ENCODE peak calls at places on chromosomes 13 and 19, in eight cellular contexts. C is kidney, U is body of pancreas, Q is colonic mucosa, O is ovary, Z is astrocyte, X is foreskin keratinocyte, V is endodermal cell. D is an unnamed sample. For H3K4me1, the result is how much of the 10 kb centered on the place peaks cover.

GRCh38 chr19:33818426-33818825 is 21.8 kb downstream of the KCTD15 start:
- DNase-seq in O (no peak), X (no peak), Q (no peak), V (peak), Z (no peak), C (no peak), U (no peak), D (no peak)

GRCh38 chr13:113552079-113552478 is 32.5 kb upstream of the TFDP1 start:
- DNase-seq in O (peak), X (no peak), Q (no peak), U (peak), Z (no peak), C (peak), V (peak), D (no peak)

GRCh38 chr19:7944177-7944761 is 803 bp upstream of the TIMM44 start:
- DNase-seq in X (peak), C (peak), U (peak), Z (peak), O (peak), V (peak), Q (peak), D (peak)

GRCh38 chr13:44011036-44011435 is 131.3 kb downstream of the LACC1 start:
- DNase-seq in U (no peak), C (peak), Q (no peak), V (no peak), X (no peak), Z (peak), O (no peak), D (no peak)

GRCh38 chr13:64928704-64929499 is 2301.2 kb downstream of the PCDH9 start:
- DNase-seq in O (no peak), V (no peak), Z (peak), Q (no peak), C (no peak), X (peak), U (no peak), D (no peak)

GRCh38 chr19:38786572-38787265 is 2.3 kb upstream of the LGALS7B start:
- DNase-seq in Q (no peak), X (peak), O (no peak), U (no peak), Z (no peak), V (no peak), C (peak), D (no peak)

GRCh38 chr19:46486358-46486757 is 9.3 kb downstream of the PNMA8B start:
- DNase-seq in Z (no peak), X (no peak), V (no peak), Q (no peak), U (no peak), C (no peak), O (no peak), D (no peak)

GRCh38 chr19:15452111-15453047 is 2.6 kb upstream of the WIZ start:
- DNase-seq in O (peak), C (peak), Z (peak), U (peak), X (peak), V (peak), Q (peak), D (peak)

GRCh38 chr13:83943530-83944279 is 61.4 kb upstream of the SLITRK1 start:
- DNase-seq in C (no peak), Q (no peak), V (no peak), X (no peak), U (peak), O (no peak), Z (no peak), D (no peak)

GRCh38 chr13:111187879-111188643 is 73.0 kb downstream of the ARHGEF7 start:
- DNase-seq in X (peak), Z (peak), V (no peak), O (no peak), Q (no peak), U (no peak), C (no peak), D (no peak)

GRCh38 chr13:24251525-24251924 is 57.9 kb upstream of the C1QTNF9 start:
- DNase-seq in O (no peak), Z (no peak), X (no peak), Q (no peak), U (no peak), V (no peak), C (no peak), D (no peak)

GRCh38 chr13:57824121-57824520 is 192.6 kb downstream of the PCDH17 start:
- DNase-seq in V (no peak), X (no peak), Q (no peak), Z (no peak), U (no peak), O (no peak), C (no peak), D (no peak)

GRCh38 chr19:11692127-11692790 is 46.5 kb downstream of the ZNF823 start:
- DNase-seq in Z (no peak), X (no peak), Q (no peak), C (no peak), V (no peak), U (no peak), O (no peak), D (no peak)

GRCh38 chr13:110726726-110727125 is 13.2 kb downstream of the ING1 start:
- DNase-seq in C (no peak), U (no peak), V (no peak), Z (no peak), Q (no peak), O (no peak), X (no peak), D (no peak)

GRCh38 chr13:79403113-79403512 is 2.9 kb downstream of the RBM26 start:
- DNase-seq in O (no peak), Z (no peak), X (no peak), U (no peak), V (no peak), C (no peak), Q (no peak), D (no peak)

GRCh38 chr13:79402679-79403078 is 3.4 kb downstream of the RBM26 start:
- DNase-seq in U (no peak), C (no peak), Z (no peak), O (no peak), V (no peak), X (no peak), Q (no peak), D (no peak)

GRCh38 chr13:79404361-79404760 is 1.7 kb downstream of the RBM26 start:
- DNase-seq in Q (no peak), O (no peak), Z (no peak), U (no peak), V (no peak), X (no peak), C (no peak), D (no peak)

GRCh38 chr13:79401259-79402071 is 4.6 kb downstream of the RBM26 start:
- DNase-seq in Z (no peak), U (no peak), C (no peak), V (no peak), O (no peak), Q (no peak), X (no peak), D (no peak)

GRCh38 chr13:79402074-79402635 is 3.9 kb downstream of the RBM26 start:
- DNase-seq in U (no peak), Q (no peak), C (no peak), V (no peak), Z (no peak), O (no peak), X (no peak), D (no peak)
- H3K4me1 ChIP-seq in U (half or more), Q (under half), C (under half), V (under half), Z (under half), O (under half), X (under half), D (half or more)

DNA sequence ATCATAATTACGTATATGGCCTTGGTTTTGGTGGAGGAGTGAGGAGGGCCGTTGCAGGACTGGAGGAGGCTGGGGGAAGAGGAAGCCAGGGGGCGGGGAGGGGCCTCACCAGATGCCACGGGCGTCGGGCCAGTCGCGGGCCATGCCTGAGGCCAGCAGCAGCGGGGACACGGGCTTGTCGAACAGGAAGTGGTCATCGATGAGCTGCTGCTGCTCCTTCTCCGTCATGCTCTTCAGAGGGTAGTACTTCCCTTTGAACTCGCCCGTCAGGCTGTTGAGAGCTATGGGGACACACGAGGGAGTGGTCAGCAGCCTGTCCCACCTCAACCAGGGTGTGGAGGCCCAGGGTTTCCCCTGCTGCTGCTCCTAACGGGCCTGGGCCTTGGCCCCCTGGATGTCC is 11.0 kb downstream of the CKM start:
- DNase-seq in O (no peak), U (no peak), V (peak), Z (no peak), X (no peak), C (no peak), Q (no peak), D (no peak)
- H3K27ac ChIP-seq in O (no peak), U (no peak), V (no peak), Z (no peak), X (no peak), C (no peak), Q (no peak), D (peak)

DNA sequence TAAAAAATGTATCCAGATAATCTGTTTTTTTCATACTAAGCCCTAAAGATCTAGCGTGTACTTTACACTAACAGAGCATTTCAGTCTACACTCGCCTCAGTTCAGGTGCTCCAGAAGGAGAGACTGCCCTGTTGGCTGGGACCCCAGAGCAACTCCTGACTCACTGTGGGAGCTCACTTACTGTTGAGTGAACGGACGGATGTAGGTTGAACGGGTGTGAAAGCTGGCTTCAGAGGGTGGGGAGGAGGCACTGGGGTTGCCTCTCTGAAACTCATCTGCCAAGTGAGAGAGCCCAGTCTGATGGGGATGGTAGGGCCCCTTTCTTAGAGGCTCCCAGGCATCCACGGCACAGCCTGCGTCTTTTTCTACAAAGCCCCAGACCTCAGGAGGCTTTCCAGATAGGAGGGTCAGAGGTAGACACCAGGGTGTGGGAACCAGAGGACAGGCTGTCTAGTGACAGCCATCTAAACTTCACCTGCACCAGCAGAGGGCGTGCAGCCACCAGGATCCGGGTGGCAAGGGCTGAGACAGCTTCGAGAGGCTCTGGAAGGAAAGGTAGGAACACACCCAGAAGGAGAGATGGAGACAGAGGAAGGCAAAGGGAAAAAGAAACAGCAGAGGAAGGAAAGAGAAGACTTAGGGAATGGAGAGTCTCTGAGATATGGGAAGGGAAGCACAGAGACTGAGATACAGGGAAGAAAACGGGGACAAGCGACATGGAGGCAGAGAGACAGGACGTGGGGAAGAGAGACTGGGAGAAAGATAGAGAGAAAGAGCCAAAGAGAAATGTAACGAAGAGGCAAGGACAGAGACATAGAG is 3.7 kb downstream of the KASH5 start:
- DNase-seq in X (peak), Z (peak), U (peak), O (peak), C (peak), V (peak), Q (peak), D (peak)
- TF ChIP-seq CTCF in X (peak), Z (peak), U (peak), O (peak), C (peak), V (peak), Q (peak), D (peak)

DNA sequence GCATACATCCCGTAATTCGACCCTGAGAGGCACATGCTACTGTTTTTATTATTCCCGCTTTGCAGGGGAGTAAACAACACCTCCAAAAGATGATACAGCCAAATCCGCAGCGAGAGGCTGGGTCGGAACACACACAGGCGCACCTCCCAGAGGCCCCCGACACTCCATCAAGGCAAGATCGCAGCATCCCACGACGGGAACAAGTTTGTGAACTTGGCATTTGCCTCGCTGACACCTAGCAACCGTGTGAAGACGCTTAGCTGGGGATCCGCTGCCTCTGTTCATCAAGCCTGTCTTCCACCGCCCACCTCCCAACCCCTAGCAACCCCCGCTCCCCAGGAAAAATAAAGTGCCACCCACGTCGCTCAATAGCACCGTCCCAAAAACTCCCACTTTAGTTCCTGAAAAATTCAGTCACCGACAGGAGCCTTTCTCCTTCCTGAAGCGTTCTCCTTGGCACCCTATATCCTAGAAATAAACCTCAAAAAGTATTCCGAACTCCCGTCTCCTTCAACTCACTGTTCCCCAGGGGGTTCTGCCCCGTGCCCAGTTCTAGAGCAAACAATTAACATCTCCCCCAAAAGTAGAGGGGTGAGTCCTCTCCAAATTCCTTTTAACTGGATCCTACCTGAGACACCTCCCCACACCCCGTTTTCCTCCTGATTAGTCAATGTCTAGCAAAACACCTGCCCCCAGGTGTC is 1.7 kb downstream of the GNG7 start:
- DNase-seq in O (no peak), Q (no peak), V (no peak), C (no peak), U (no peak), Z (no peak), X (no peak), D (no peak)
- H3K4me1 ChIP-seq in O (under half), Q (under half), V (under half), C (under half), U (under half), Z (under half), X (under half), D (under half)

GRCh38 chr13:30109471-30110135 is 197.7 kb downstream of the KATNAL1 start:
- DNase-seq in V (no peak), X (no peak), Q (no peak), O (no peak), U (no peak), Z (no peak), C (no peak), D (no peak)
- H3K27ac ChIP-seq in V (no peak), X (peak), Q (peak), O (no peak), U (peak), Z (no peak), C (no peak), D (no peak)

DNA sequence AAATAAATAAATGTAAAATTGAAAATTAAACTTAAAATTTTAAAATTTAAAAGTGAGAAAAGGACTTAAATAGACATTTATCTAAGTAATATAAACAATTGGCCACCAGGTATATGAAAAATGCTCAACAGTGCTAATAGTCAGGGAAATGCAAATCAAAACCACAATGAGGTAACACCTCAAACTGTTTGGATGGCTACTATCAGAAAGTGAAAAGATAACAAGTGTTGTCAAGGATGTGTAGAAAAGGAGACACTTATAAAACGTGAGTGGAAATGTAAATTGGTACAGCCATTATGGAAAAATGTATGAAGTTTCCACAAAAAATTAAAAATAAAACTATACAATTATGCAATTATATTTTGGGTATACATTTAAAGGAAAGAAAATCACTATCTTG is 752.2 kb downstream of the EFNB2 start:
- DNase-seq in Q (no peak), C (no peak), O (no peak), Z (no peak), V (no peak), X (no peak), U (no peak), D (no peak)
- TF ChIP-seq CTCF in Q (no peak), C (no peak), O (no peak), Z (no peak), V (no peak), X (no peak), U (no peak), D (no peak)

GRCh38 chr13:98155475-98156111 is 12.7 kb downstream of the FARP1 start:
- DNase-seq in X (no peak), Z (peak), V (no peak), U (no peak), Q (no peak), O (no peak), C (no peak), D (no peak)

GRCh38 chr13:98156259-98156658 is 13.4 kb downstream of the FARP1 start:
- DNase-seq in Q (no peak), V (no peak), Z (no peak), O (no peak), X (no peak), U (no peak), C (no peak), D (no peak)

GRCh38 chr13:98147521-98147920 is 4.6 kb downstream of the FARP1 start:
- DNase-seq in U (no peak), C (no peak), Q (no peak), X (no peak), Z (no peak), O (no peak), V (no peak), D (no peak)

DNA sequence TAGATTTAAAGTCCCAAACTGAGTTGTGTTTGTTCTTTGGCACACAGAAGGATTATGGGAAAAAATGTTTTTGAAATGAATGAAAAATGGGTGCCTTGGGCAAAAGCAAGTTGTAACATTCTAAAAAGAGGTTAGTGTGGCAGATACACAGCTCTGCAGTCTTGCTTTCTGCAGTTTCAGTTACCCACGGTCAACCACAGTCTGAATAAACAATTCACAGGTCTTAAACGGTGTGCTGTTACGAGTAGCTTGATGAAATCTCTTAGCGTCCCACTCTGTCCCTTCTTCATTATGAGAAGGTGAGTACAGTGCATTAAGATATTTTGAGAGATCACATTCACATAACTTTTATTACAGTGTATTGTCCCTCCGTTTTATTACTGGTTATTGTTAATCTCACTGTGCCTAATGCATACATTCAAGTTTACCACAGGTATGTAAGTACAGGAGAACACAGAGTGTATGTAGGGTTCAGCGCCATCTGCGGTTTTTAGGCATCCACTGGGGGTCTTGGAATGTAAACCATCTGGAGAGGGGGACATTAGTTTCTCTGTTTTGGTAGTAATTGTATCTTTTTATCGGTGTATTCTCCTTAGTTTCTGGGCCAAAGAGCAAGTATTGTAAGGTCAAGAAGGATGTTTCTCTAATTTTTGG is 8.1 kb downstream of the FARP1 start:
- DNase-seq in Z (no peak), Q (no peak), C (no peak), O (no peak), X (no peak), U (no peak), V (no peak), D (no peak)
- H3K4me1 ChIP-seq in Z (under half), Q (under half), C (under half), O (under half), X (under half), U (under half), V (under half), D (under half)

GRCh38 chr13:28584873-28585317 is 74.0 kb upstream of the POMP start:
- DNase-seq in C (no peak), Q (no peak), U (no peak), Z (peak), X (no peak), O (no peak), V (no peak), D (no peak)
- H3K27ac ChIP-seq in C (no peak), Q (no peak), U (no peak), Z (no peak), X (no peak), O (no peak), V (no peak), D (no peak)